ENCODE peak calls at places on chromosomes 7 and 10, in seven cellular contexts. H, Q, D, C, E, Z and N are unnamed samples.
A peak's percentile ranks its signal among the peaks of the same experiment; 100 is the strongest.

GRCh38 chr10:88582806-88583583 is at the start of gene RNLS:
- DNase-seq in H (peak; percentile 67), Z (peak; percentile 82), C (peak; percentile 15), Q (no peak), D (peak; percentile 89), E (peak; percentile 80), N (peak; percentile 40)

GRCh38 chr7:83738436-83738835 is 89.5 kb upstream of the SEMA3E start:
- DNase-seq in Z (no peak), H (no peak), E (no peak), Q (no peak), D (no peak), C (no peak), N (no peak)

GRCh38 chr10:124669824-124670654 is 74.1 kb downstream of the FAM53B start:
- DNase-seq in E (no peak), D (peak; percentile 54), H (no peak), C (no peak), Q (no peak), Z (peak; percentile 22), N (no peak)

GRCh38 chr10:71736570-71737355 is 17.2 kb upstream of the C10orf105 start:
- DNase-seq in C (no peak), Z (no peak), E (no peak), H (no peak), D (no peak), Q (no peak), N (no peak)

GRCh38 chr7:2815523-2816240 is 28.4 kb downstream of the GNA12 start:
- DNase-seq in Q (no peak), Z (no peak), C (no peak), H (no peak), D (no peak), E (no peak), N (no peak)

GRCh38 chr7:112182749-112183148 is 23.4 kb downstream of the DOCK4 start:
- DNase-seq in Z (peak; percentile 31), E (no peak), C (no peak), H (no peak), D (peak; percentile 52), Q (no peak), N (no peak)

GRCh38 chr7:37916673-37917660 is at the start of gene SFRP4:
- DNase-seq in C (peak; percentile 1), D (peak; percentile 81), Z (peak; percentile 80), E (peak; percentile 84), H (peak; percentile 70), Q (no peak), N (peak; percentile 81)

GRCh38 chr10:14571866-14572507 is 202.7 kb downstream of the FAM107B start:
- DNase-seq in Z (no peak), C (peak; percentile 59), H (peak; percentile 68), Q (no peak), D (no peak), E (no peak), N (peak; percentile 37)

GRCh38 chr7:139730746-139731612 is 46.8 kb downstream of the HIPK2 start:
- DNase-seq in E (no peak), C (peak; percentile 72), Q (no peak), Z (no peak), D (no peak), H (peak; percentile 78), N (peak; percentile 88)

GRCh38 chr10:101611506-101611905 is 23.4 kb downstream of the DPCD start:
- DNase-seq in D (no peak), Z (no peak), H (peak; percentile 17), Q (no peak), C (peak; percentile 47), E (no peak), N (no peak)

GRCh38 chr10:23171232-23171876 is 20.8 kb upstream of the PTF1A start:
- DNase-seq in H (peak; percentile 28), C (peak; percentile 32), D (peak; percentile 80), Q (no peak), Z (no peak), E (peak; percentile 85), N (peak; percentile 84)

GRCh38 chr7:7702826-7703225 is 15.6 kb downstream of the RPA3 start:
- DNase-seq in Z (no peak), H (no peak), Q (no peak), D (no peak), C (peak; percentile 16), E (no peak), N (no peak)

GRCh38 chr10:12140038-12140437 is 10.6 kb downstream of the SEC61A2 start:
- DNase-seq in D (no peak), Z (no peak), Q (no peak), C (no peak), E (no peak), H (no peak), N (no peak)

GRCh38 chr7:1810961-1811849 is 141.1 kb downstream of the ELFN1 start:
- DNase-seq in E (no peak), H (peak; percentile 20), Z (no peak), Q (no peak), C (peak; percentile 13), D (no peak), N (peak; percentile 44)

GRCh38 chr7:130961128-130961601 is 227.2 kb upstream of the KLF14 start:
- DNase-seq in E (no peak), D (no peak), Q (no peak), Z (no peak), H (peak; percentile 94), C (peak; percentile 77), N (peak; percentile 76)

GRCh38 chr10:125341611-125342010 is 181.2 kb upstream of the CTBP2 start:
- DNase-seq in C (no peak), Z (no peak), E (no peak), D (no peak), H (no peak), Q (no peak), N (no peak)

GRCh38 chr7:99499356-99499712 is 747 bp downstream of the ZNF394 start:
- DNase-seq in C (no peak), Z (no peak), H (no peak), E (no peak), D (no peak), Q (no peak), N (no peak)

GRCh38 chr7:96778263-96778662 is 68.6 kb upstream of the SEM1 start:
- DNase-seq in D (no peak), Z (no peak), C (no peak), H (no peak), Q (no peak), E (peak; percentile 79), N (no peak)

GRCh38 chr10:68073631-68074403 is 1.3 kb downstream of the HERC4 start:
- DNase-seq in D (no peak), H (no peak), C (peak; percentile 31), E (no peak), Q (no peak), Z (no peak), N (peak; percentile 42)

GRCh38 chr7:152489044-152489443 is 53.2 kb upstream of the KMT2C start:
- DNase-seq in C (no peak), H (no peak), Q (no peak), D (no peak), E (no peak), Z (no peak), N (no peak)

GRCh38 chr10:82660983-82661382 is 786.0 kb downstream of the NRG3 start:
- DNase-seq in Z (no peak), D (no peak), E (no peak), C (no peak), H (no peak), Q (no peak), N (no peak)

GRCh38 chr10:14873090-14873760 is 5.4 kb upstream of the SUV39H2 start:
- DNase-seq in H (peak; percentile 82), Z (no peak), C (peak; percentile 73), E (no peak), D (no peak), Q (no peak), N (peak; percentile 74)

GRCh38 chr10:88111294-88111693 is 247.9 kb downstream of the PTEN start:
- DNase-seq in C (no peak), D (no peak), E (no peak), Q (no peak), Z (no peak), H (no peak), N (no peak)

GRCh38 chr7:100545636-100546128 is 6.7 kb downstream of the AGFG2 start:
- DNase-seq in Q (peak; percentile 53), H (peak; percentile 91), C (peak; percentile 86), D (no peak), E (peak; percentile 71), Z (no peak), N (peak; percentile 91)

GRCh38 chr7:74289660-74290589 is 718 bp downstream of the CLIP2 start:
- DNase-seq in Q (no peak), C (no peak), Z (peak; percentile 47), D (peak; percentile 85), H (no peak), E (peak; percentile 36), N (no peak)

DNA sequence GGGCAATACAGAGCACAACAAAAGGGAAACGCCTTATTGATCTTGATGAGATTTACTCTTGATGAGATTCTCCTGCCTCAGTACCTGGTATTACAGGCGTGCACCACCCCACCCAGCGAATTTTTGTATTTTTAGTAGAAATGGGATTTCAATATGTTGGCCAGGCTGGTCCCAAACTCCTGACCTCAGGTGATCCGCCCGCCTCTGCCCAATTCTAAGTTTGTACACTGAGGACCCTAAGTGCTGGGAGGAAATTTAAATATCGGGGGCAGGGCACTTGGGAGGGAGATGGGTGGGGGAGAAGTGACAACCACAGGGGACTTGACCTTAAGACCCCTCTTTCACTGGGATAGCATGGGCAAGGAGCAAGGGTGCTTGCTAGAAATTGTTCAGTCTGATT is 14.1 kb downstream of the HNRNPF start:
- DNase-seq in H (no peak), C (no peak), Q (no peak), Z (no peak), D (no peak), E (no peak), N (no peak)
- H3K4me3 ChIP-seq in H (peak overlapping the region; percentile 59), C (no peak overlapping the region), Q (peak overlapping the region; percentile 69), Z (peak overlapping the region; percentile 75), D (no peak overlapping the region), E (peak overlapping the region; percentile 99), N (peak overlapping the region; percentile 47)

GRCh38 chr7:17158261-17158660 is 140.2 kb upstream of the AHR start:
- DNase-seq in C (no peak), H (no peak), Q (no peak), D (no peak), Z (no peak), E (peak; percentile 12), N (no peak)
- TF ChIP-seq CTCF in C (no peak), H (no peak), Q (no peak), D (no peak), Z (no peak), E (no peak), N (no peak)

GRCh38 chr7:128939075-128939860 is 1.5 kb downstream of the IRF5 start:
- DNase-seq in Q (no peak), Z (no peak), E (no peak), H (no peak), D (peak; percentile 60), C (no peak), N (no peak)
- H3K4me3 ChIP-seq in Q (no peak overlapping the region), Z (peak overlapping the region; percentile 70), E (peak overlapping the region; percentile 61), H (no peak overlapping the region), D (peak overlapping the region; percentile 90), C (no peak overlapping the region), N (no peak overlapping the region)

GRCh38 chr7:127594490-127594889 is 954 bp downstream of the FSCN3 start:
- DNase-seq in E (no peak), D (no peak), H (no peak), Z (no peak), C (no peak), Q (no peak), N (no peak)

GRCh38 chr7:127600885-127601284 is 7.3 kb downstream of the FSCN3 start:
- DNase-seq in E (peak; percentile 6), Z (no peak), H (no peak), C (no peak), Q (no peak), D (no peak), N (no peak)

GRCh38 chr7:127592550-127592949 is 986 bp upstream of the FSCN3 start:
- DNase-seq in H (no peak), Z (no peak), D (no peak), Q (no peak), E (no peak), C (no peak), N (no peak)

GRCh38 chr7:127598318-127598717 is 4.8 kb downstream of the FSCN3 start:
- DNase-seq in E (peak; percentile 95), C (no peak), H (no peak), Q (no peak), Z (no peak), D (no peak), N (peak; percentile 26)
- TF ChIP-seq CTCF in E (peak; percentile 94), C (peak; percentile 28), H (peak; percentile 26), Q (peak; percentile 25), Z (peak; percentile 6), D (no peak), N (peak; percentile 47)